ENCODE peak calls at places on chromosomes 16 and 17, in ten cellular contexts. I is NCI-H2107; D is cardiac muscle cell; E is RCC 7860; Y is stromal cell of bone marrow; A is ovary; X is stimulated activated CD4-positive, alpha-beta T cell treated with anti-CD3 and anti-CD28 coated beads, Interleukin-2, amount 100 ng/mL, for 24 hours; V is nephron progenitor cell; W is LHCN-M2; C is body of pancreas. J is an unnamed sample.

GRCh38 chr17:19018600-19018950 is 14.0 kb upstream of the FAM83G start:
- DNase-seq in I (no peak), D (no peak), E (no peak), Y (no peak), A (no peak), X (no peak), V (no peak), W (no peak), C (no peak), J (no peak)

GRCh38 chr16:81831722-81832126 is 52.6 kb downstream of the PLCG2 start:
- DNase-seq in I (no peak), D (no peak), E (no peak), Y (no peak), A (no peak), X (peak; percentile 30), V (no peak), W (no peak), C (peak; percentile 16), J (no peak)

GRCh38 chr17:81487487-81488275 is 24.9 kb downstream of the ACTG1 start:
- DNase-seq in I (peak; percentile 68), D (peak; percentile 90), E (peak; percentile 33), Y (peak; percentile 54), A (peak; percentile 77), X (peak; percentile 87), V (peak; percentile 91), W (peak; percentile 59), C (peak; percentile 78), J (peak; percentile 82)

GRCh38 chr16:102060-102855 is 24.2 kb downstream of the MPG start:
- DNase-seq in I (no peak), D (no peak), E (no peak), Y (no peak), A (peak; percentile 84), X (no peak), V (no peak), W (no peak), C (no peak), J (peak; percentile 68)

GRCh38 chr17:45284176-45285140 is 22.6 kb upstream of the SPATA32 start:
- DNase-seq in I (no peak), D (no peak), E (peak; percentile 14), Y (no peak), A (no peak), X (peak; percentile 52), V (no peak), W (no peak), C (no peak), J (no peak)

GRCh38 chr17:83189013-83189672 is 109.7 kb downstream of the METRNL start:
- DNase-seq in I (no peak), D (no peak), E (no peak), Y (no peak), A (no peak), X (no peak), V (no peak), W (no peak), C (peak; percentile 1), J (peak; percentile 7)

GRCh38 chr17:46194393-46195216 is 1.4 kb upstream of the KANSL1 start:
- DNase-seq in I (no peak), D (peak; percentile 62), E (no peak), Y (peak; percentile 56), A (no peak), X (no peak), V (peak; percentile 22), W (peak; percentile 55), C (no peak), J (no peak)

GRCh38 chr16:66658143-66658859 is 38.2 kb downstream of the CMTM4 start:
- DNase-seq in I (no peak), D (no peak), E (no peak), Y (no peak), A (no peak), X (no peak), V (no peak), W (no peak), C (no peak), J (no peak)

GRCh38 chr17:59641799-59642484 is 22.2 kb downstream of the CLTC start:
- DNase-seq in I (no peak), D (no peak), E (no peak), Y (no peak), A (no peak), X (no peak), V (no peak), W (peak; percentile 49), C (no peak), J (no peak)

GRCh38 chr17:48479014-48479402 is 49.0 kb upstream of the SKAP1 start:
- DNase-seq in I (no peak), D (no peak), E (no peak), Y (no peak), A (no peak), X (no peak), V (no peak), W (no peak), C (no peak), J (no peak)

GRCh38 chr16:67238806-67239470 is 8.3 kb downstream of the FHOD1 start:
- DNase-seq in I (no peak), D (no peak), E (no peak), Y (no peak), A (no peak), X (no peak), V (no peak), W (no peak), C (no peak), J (no peak)